ENCODE peak calls at places on chromosomes 2 and 18, in seven cellular contexts. C is GM06990, I is GM23338, Q is IMR-90, Y is fibroblast of the aortic adventitia, Z is cardiac muscle cell, W is mesothelial cell of epicardium. A is an unnamed sample.

GRCh38 chr2:219273887-219274391 is 5.2 kb upstream of the DNAJB2 start:
- DNase-seq in C (no peak), I (no peak), W (no peak), Z (no peak), Q (no peak), Y (no peak), A (no peak)

GRCh38 chr2:64876137-64876647 is 113.0 kb upstream of the SLC1A4 start:
- DNase-seq in C (no peak), Z (peak), Q (peak), W (no peak), Y (peak), I (peak), A (no peak)

GRCh38 chr2:188811522-188811921 is 162.7 kb upstream of the COL3A1 start:
- DNase-seq in Z (no peak), I (no peak), W (no peak), C (no peak), Y (peak), Q (peak), A (no peak)

GRCh38 chr2:232551289-232551688 is 800 bp downstream of the EIF4E2 start:
- DNase-seq in Y (no peak), C (no peak), Q (no peak), I (no peak), W (no peak), Z (no peak), A (no peak)

GRCh38 chr2:236642584-236643291 is 73.1 kb downstream of the ACKR3 start:
- DNase-seq in Z (no peak), Y (peak), Q (peak), C (no peak), I (peak), W (no peak), A (no peak)

GRCh38 chr2:85506768-85507181 is 32.2 kb upstream of the MAT2A start:
- DNase-seq in Z (no peak), I (no peak), C (no peak), Y (peak), W (no peak), Q (peak), A (no peak)

GRCh38 chr2:141767051-141767450 is 363.8 kb downstream of the LRP1B start:
- DNase-seq in I (no peak), C (no peak), Q (peak), Z (no peak), W (no peak), Y (no peak), A (no peak)

GRCh38 chr2:73611867-73612266 is 30.4 kb downstream of the NAT8 start:
- DNase-seq in C (no peak), W (no peak), Z (no peak), I (no peak), Y (no peak), Q (peak), A (no peak)

GRCh38 chr18:32438173-32438572 is 32.5 kb downstream of the GAREM1 start:
- DNase-seq in Z (peak), W (no peak), Q (no peak), Y (no peak), C (no peak), I (no peak), A (no peak)

GRCh38 chr2:61327173-61327572 is 143.7 kb downstream of the USP34 start:
- DNase-seq in Q (no peak), Y (no peak), I (no peak), Z (no peak), C (no peak), W (no peak), A (no peak)

GRCh38 chr2:124485659-124486058 is 460.6 kb downstream of the CNTNAP5 start:
- DNase-seq in C (no peak), Q (no peak), W (no peak), I (peak), Y (no peak), Z (no peak), A (no peak)

GRCh38 chr2:88489181-88489580 is 36.7 kb upstream of the FOXI3 start:
- DNase-seq in Y (no peak), C (no peak), Z (no peak), Q (no peak), I (no peak), W (no peak), A (no peak)

GRCh38 chr2:55364189-55365055 is 55.2 kb downstream of the CCDC88A start:
- DNase-seq in Y (peak), Q (peak), W (no peak), I (no peak), Z (no peak), C (no peak), A (no peak)

GRCh38 chr2:235666240-235666781 is 172.5 kb downstream of the AGAP1 start:
- DNase-seq in Z (peak), W (no peak), Y (peak), C (no peak), Q (peak), I (peak), A (peak)

GRCh38 chr2:226869371-226869770 is 33.5 kb downstream of the RHBDD1 start:
- DNase-seq in Z (no peak), W (no peak), Q (no peak), Y (no peak), C (no peak), I (peak), A (no peak)

GRCh38 chr2:201696151-201696659 is 2.2 kb downstream of the MPP4 start:
- DNase-seq in I (no peak), C (no peak), Y (peak), Z (no peak), W (no peak), Q (peak), A (no peak)

GRCh38 chr2:45872211-45872610 is 220.7 kb downstream of the PRKCE start:
- DNase-seq in Z (no peak), I (no peak), C (no peak), Y (peak), W (no peak), Q (peak), A (no peak)

GRCh38 chr2:196413821-196414274 is 225.7 kb upstream of the CCDC150 start:
- DNase-seq in Q (no peak), I (no peak), Y (no peak), Z (peak), W (no peak), C (peak), A (no peak)

GRCh38 chr2:85250045-85250444 is 77.7 kb downstream of the TGOLN2 start:
- DNase-seq in W (no peak), C (no peak), Q (peak), I (no peak), Y (peak), Z (no peak), A (no peak)

GRCh38 chr18:11392292-11392691 is 217.1 kb upstream of the SLC35G4 start:
- DNase-seq in C (no peak), W (no peak), Q (no peak), I (peak), Y (no peak), Z (peak), A (no peak)

GRCh38 chr2:105617631-105618350 is 126.9 kb upstream of the NCK2 start:
- DNase-seq in Y (no peak), I (no peak), Z (no peak), W (no peak), C (no peak), Q (no peak), A (no peak)

GRCh38 chr2:238709961-238710360 is 137.9 kb upstream of the TWIST2 start:
- DNase-seq in C (no peak), Y (peak), Q (peak), Z (no peak), W (no peak), I (no peak), A (no peak)

GRCh38 chr2:27320958-27321543 is 1.8 kb downstream of the MPV17 start:
- DNase-seq in Q (peak), Y (peak), C (no peak), Z (no peak), W (no peak), I (peak), A (no peak)

GRCh38 chr2:10753156-10753555 is 31.7 kb downstream of the ATP6V1C2 start:
- DNase-seq in Y (no peak), I (no peak), C (no peak), Z (no peak), W (no peak), Q (no peak), A (no peak)

GRCh38 chr2:171964328-171964727 is 35.4 kb upstream of the METAP1D start:
- DNase-seq in C (no peak), Q (no peak), W (no peak), Z (no peak), I (no peak), Y (no peak), A (no peak)

GRCh38 chr18:43681661-43682060 is 404.4 kb upstream of the SYT4 start:
- DNase-seq in C (no peak), Q (no peak), I (peak), W (no peak), Z (no peak), Y (no peak), A (no peak)

GRCh38 chr2:212921061-212921460 is 230.4 kb downstream of the IKZF2 start:
- DNase-seq in I (no peak), Q (no peak), Z (no peak), C (no peak), W (no peak), Y (no peak), A (no peak)

GRCh38 chr2:221494556-221494955 is 77.5 kb downstream of the EPHA4 start:
- DNase-seq in I (no peak), Q (no peak), W (no peak), Z (no peak), C (no peak), Y (no peak), A (no peak)

GRCh38 chr2:65622499-65622898 is 190.1 kb upstream of the SPRED2 start:
- DNase-seq in I (no peak), W (no peak), Q (peak), C (no peak), Y (no peak), Z (no peak), A (no peak)

GRCh38 chr2:25252291-25253152 is 84.1 kb upstream of the POMC start:
- DNase-seq in I (peak), Y (peak), W (peak), Z (peak), Q (peak), C (no peak), A (peak)

GRCh38 chr2:15805772-15806171 is 134.6 kb upstream of the MYCN start:
- DNase-seq in Z (no peak), Q (no peak), W (no peak), I (no peak), Y (no peak), C (no peak), A (no peak)

GRCh38 chr2:240319221-240319854 is 116.1 kb upstream of the GPC1 start:
- DNase-seq in Z (no peak), Q (peak), Y (no peak), W (no peak), I (no peak), C (no peak), A (peak)

GRCh38 chr2:236884776-236885175 is 200.9 kb upstream of the COPS8 start:
- DNase-seq in W (no peak), I (no peak), Z (no peak), C (no peak), Y (no peak), Q (no peak), A (no peak)

GRCh38 chr2:7899241-7899640 is 782.6 kb upstream of the ID2 start:
- DNase-seq in C (peak), W (no peak), Y (no peak), Z (no peak), Q (no peak), I (peak), A (no peak)

GRCh38 chr18:36769172-36769571 is 59.6 kb downstream of the TPGS2 start:
- DNase-seq in W (no peak), Z (no peak), I (no peak), Y (peak), Q (peak), C (no peak), A (no peak)

GRCh38 chr2:41791523-41791922 is 256.3 kb upstream of the PKDCC start:
- DNase-seq in I (peak), Z (peak), Y (peak), Q (peak), W (peak), C (no peak), A (no peak)

GRCh38 chr2:225041210-225041870 is 928 bp downstream of the DOCK10 start:
- DNase-seq in Z (no peak), Y (peak), W (no peak), Q (peak), I (peak), C (peak), A (peak)

GRCh38 chr2:41854227-41854626 is 193.6 kb upstream of the PKDCC start:
- DNase-seq in Y (no peak), C (no peak), I (no peak), Q (peak), W (no peak), Z (no peak), A (no peak)

GRCh38 chr2:190864375-190864774 is 16.2 kb upstream of the GLS start:
- DNase-seq in C (no peak), I (no peak), Y (peak), Q (peak), W (no peak), Z (no peak), A (no peak)

GRCh38 chr18:55479656-55480420 is 108.2 kb downstream of the TCF4 start:
- DNase-seq in Z (no peak), I (no peak), C (no peak), W (no peak), Y (no peak), Q (no peak), A (no peak)

GRCh38 chr18:55478301-55478660 is 109.7 kb downstream of the TCF4 start:
- DNase-seq in Q (peak), C (no peak), Z (no peak), Y (no peak), I (no peak), W (no peak), A (no peak)

GRCh38 chr18:55475916-55476315 is 112.1 kb downstream of the TCF4 start:
- DNase-seq in Q (no peak), W (no peak), I (no peak), Y (no peak), C (no peak), Z (no peak), A (no peak)

GRCh38 chr18:55475467-55475866 is 112.5 kb downstream of the TCF4 start:
- DNase-seq in Z (no peak), I (no peak), C (no peak), Q (no peak), Y (no peak), W (no peak), A (no peak)

DNA sequence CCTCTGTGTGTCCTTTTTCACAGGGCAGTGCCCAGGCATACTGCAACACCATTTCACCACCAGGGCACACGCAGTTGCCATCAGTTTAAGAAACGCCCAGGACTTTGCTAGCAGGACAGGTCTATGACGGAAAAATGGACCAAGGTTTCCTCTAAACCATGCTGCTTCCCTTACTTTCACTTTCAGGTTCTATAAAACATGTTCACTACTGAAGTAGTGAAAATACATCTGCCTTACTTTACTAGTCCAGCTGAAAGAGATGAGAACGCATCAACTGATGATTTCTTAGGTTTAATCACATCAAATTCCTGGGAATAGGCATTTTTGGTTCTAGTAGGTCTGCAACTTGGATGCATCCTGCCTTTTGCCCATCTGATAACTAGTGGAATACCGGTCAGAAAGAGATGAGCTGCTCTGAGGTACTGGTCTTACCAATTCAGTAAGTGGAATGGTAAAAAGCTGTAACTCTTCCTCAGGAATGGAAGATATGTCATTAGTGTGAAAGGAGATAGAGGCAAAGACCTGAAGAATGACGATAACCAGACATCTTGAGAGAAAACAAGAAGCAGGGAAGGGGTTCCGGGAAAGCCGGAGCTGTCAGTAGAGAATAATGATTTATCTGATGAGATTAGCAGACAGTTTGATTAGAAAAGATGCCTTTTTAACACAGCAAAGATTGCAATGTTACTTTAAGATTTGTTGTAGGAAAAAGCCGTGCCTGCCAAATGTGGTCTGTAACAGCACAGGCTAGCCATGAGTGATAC is 110.3 kb downstream of the TCF4 start:
- DNase-seq in Q (peak), W (no peak), I (no peak), Y (peak), Z (peak), C (no peak), A (no peak)
- TF ChIP-seq CTCF in Q (no peak), W (no peak), I (no peak), Y (peak), Z (peak), C (no peak), A (no peak)

GRCh38 chr2:168849610-168850009 is 40.6 kb downstream of the SPC25 start:
- DNase-seq in Q (peak), Z (peak), C (no peak), I (peak), W (no peak), Y (peak), A (no peak)
- TF ChIP-seq CTCF in Q (peak), Z (peak), C (no peak), I (peak), W (no peak), Y (no peak), A (no peak)

DNA sequence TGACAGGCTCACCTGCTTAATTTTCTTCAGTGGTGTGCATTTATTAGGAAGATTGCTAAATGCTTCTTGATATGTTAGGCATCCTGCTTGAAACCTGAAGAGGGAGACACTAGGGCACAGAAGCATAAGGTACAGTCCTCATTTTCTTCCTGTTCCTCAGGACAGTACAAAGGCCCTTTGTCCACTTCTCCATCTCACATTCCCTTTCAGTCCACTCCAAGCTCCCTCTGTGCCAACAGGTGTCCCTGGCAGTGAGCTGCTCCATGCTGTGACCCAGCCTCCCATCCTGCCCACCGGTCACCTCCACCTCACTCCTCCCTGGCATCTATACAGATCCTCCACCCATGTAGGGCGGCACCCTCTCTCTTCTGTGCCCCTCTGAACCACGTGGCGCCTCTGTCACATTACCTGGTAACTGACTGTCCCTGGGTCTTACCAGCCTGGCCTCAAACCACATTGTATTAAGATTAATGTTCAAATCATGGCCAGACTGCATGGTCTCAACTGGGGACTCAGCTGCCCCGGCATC is 162.8 kb downstream of the VAPA start:
- DNase-seq in Y (no peak), Z (no peak), W (no peak), I (no peak), Q (no peak), C (no peak), A (no peak)
- TF ChIP-seq CTCF in Y (no peak), Z (no peak), W (no peak), I (no peak), Q (no peak), C (no peak), A (no peak)

GRCh38 chr2:80499095-80499494 is 194.5 kb upstream of the LRRTM1 start:
- DNase-seq in I (peak), C (no peak), Y (peak), W (no peak), Q (peak), Z (peak), A (no peak)
- TF ChIP-seq CTCF in I (peak), C (peak), Y (peak), W (peak), Q (peak), Z (peak), A (no peak)

GRCh38 chr18:24669502-24669901 is 209.1 kb downstream of the HRH4 start:
- DNase-seq in I (no peak), Y (no peak), Q (no peak), Z (no peak), W (no peak), C (no peak), A (no peak)

GRCh38 chr18:24674236-24675004 is 214.0 kb downstream of the HRH4 start:
- DNase-seq in I (no peak), W (no peak), C (no peak), Y (no peak), Q (no peak), Z (no peak), A (no peak)

GRCh38 chr18:24677011-24677410 is 216.6 kb downstream of the HRH4 start:
- DNase-seq in Q (peak), W (no peak), I (no peak), C (no peak), Y (peak), Z (no peak), A (no peak)

GRCh38 chr18:24678113-24678512 is 217.7 kb downstream of the HRH4 start:
- DNase-seq in Q (no peak), C (no peak), I (no peak), W (no peak), Y (no peak), Z (no peak), A (no peak)

DNA sequence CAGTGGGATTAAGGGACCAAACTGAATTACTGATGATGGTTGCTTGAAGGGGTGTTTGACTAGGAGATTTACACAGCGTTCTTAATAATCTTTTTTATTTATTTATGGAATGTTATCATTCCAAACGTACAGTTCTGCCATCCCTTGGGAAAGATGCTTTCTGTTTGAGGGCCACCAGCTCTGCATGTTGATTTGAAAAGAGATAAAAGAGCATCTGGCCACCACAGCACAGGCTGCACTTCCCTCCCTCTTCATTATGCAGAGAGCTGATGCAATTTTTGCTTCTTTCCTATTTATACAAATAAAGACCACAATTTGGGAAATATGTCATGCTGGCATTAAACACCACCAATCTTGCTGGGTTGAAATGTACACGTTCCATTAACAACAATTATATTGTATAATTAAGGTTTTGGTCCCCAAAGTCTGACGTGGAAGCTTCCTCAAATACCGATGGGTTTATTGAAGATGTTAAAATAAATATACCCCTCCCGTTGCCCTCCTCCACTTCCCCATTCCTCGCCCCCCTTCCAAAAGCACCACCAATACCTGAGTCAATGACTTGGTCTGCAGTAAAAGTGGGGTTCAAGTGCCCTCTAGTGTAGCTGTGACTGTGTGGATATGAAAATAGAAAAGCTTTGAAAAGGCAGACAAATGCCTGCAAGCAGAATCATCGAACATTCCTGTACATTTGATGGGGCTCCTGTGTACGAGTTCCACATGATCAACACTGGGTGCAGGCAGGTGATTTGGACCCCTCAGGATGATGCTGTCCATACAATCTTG is 211.9 kb downstream of the HRH4 start:
- DNase-seq in I (peak), Z (peak), Q (peak), W (no peak), C (no peak), Y (no peak), A (no peak)
- TF ChIP-seq CTCF in I (peak), Z (no peak), Q (peak), W (no peak), C (peak), Y (no peak), A (no peak)

GRCh38 chr2:180240774-180241173 is 233.7 kb upstream of the CWC22 start:
- DNase-seq in W (no peak), C (no peak), Q (peak), Z (no peak), I (peak), Y (peak), A (no peak)
- TF ChIP-seq CTCF in W (no peak), C (peak), Q (peak), Z (peak), I (peak), Y (peak), A (no peak)